ENCODE peak calls at places on chromosomes 13 and 19, in seven cellular contexts. A, H, Z, T, M, S and Q are unnamed samples.

GRCh38 chr13:48263196-48263595 is 30.2 kb downstream of the ITM2B start:
- DNase-seq in A (no peak), H (peak), Z (peak), T (no peak), M (no peak), S (no peak), Q (no peak)

GRCh38 chr19:7191946-7192691 is 102.1 kb downstream of the INSR start:
- DNase-seq in A (no peak), H (no peak), Z (no peak), T (no peak), M (peak), S (no peak), Q (no peak)

GRCh38 chr19:34171539-34171876 is 796 bp upstream of the LSM14A start:
- DNase-seq in A (peak), H (peak), Z (no peak), T (peak), M (no peak), S (no peak), Q (no peak)

GRCh38 chr13:98476106-98476505 is 100.8 kb downstream of the STK24 start:
- DNase-seq in A (no peak), H (peak), Z (no peak), T (no peak), M (no peak), S (no peak), Q (no peak)

GRCh38 chr13:36420437-36420891 is 11.8 kb upstream of the CCNA1 start:
- DNase-seq in A (peak), H (peak), Z (peak), T (peak), M (peak), S (peak), Q (peak)

GRCh38 chr13:111186305-111186930 is 71.3 kb downstream of the ARHGEF7 start:
- DNase-seq in A (no peak), H (no peak), Z (no peak), T (no peak), M (peak), S (no peak), Q (no peak)

GRCh38 chr19:2207991-2208860 is 27.9 kb downstream of the PLEKHJ1 start:
- DNase-seq in A (peak), H (peak), Z (peak), T (no peak), M (peak), S (no peak), Q (no peak)

GRCh38 chr13:24253520-24254150 is 55.7 kb upstream of the C1QTNF9 start:
- DNase-seq in A (no peak), H (no peak), Z (no peak), T (no peak), M (no peak), S (no peak), Q (no peak)